ENCODE peak calls at places on chromosomes 11 and 22, in nine cellular contexts. N is CD8-positive, alpha-beta T cell; V is hepatocyte; T is left ventricle myocardium inferior; M is IMR-90; B is lower lobe of right lung; Q is heart right ventricle; O is transverse colon; K is tibial nerve. C is an unnamed sample. For H3K36me3, the result is how much of the 10 kb centered on the place peaks cover.

GRCh38 chr11:116226731-116227130 is 546.1 kb downstream of the BUD13 start:
- DNase-seq in N (no peak), Q (no peak), O (no peak), K (no peak), T (no peak), B (no peak), M (no peak), V (no peak), C (no peak)

GRCh38 chr11:27875480-27876208 is 175.4 kb upstream of the BDNF start:
- DNase-seq in V (no peak), B (no peak), M (no peak), K (no peak), N (no peak), O (no peak), Q (no peak), T (no peak), C (no peak)

GRCh38 chr11:75781831-75782230 is 13.3 kb downstream of the DGAT2 start:
- DNase-seq in B (no peak), M (no peak), T (no peak), K (no peak), N (no peak), O (no peak), V (no peak), Q (no peak), C (no peak)

GRCh38 chr11:93468286-93468685 is 74.9 kb downstream of the SMCO4 start:
- DNase-seq in M (no peak), N (no peak), Q (no peak), K (no peak), O (no peak), B (no peak), V (no peak), T (no peak), C (no peak)

GRCh38 chr11:131710511-131710910 is 340.1 kb downstream of the NTM start:
- DNase-seq in N (no peak), M (peak), Q (no peak), T (no peak), K (no peak), O (no peak), B (no peak), V (no peak), C (no peak)

GRCh38 chr22:48832592-48832991 is 995.1 kb downstream of the BRD1 start:
- DNase-seq in T (no peak), M (no peak), N (no peak), K (no peak), O (no peak), Q (no peak), V (no peak), B (no peak), C (no peak)

GRCh38 chr11:130798280-130798679 is 118.0 kb downstream of the SNX19 start:
- DNase-seq in V (no peak), Q (no peak), B (no peak), N (no peak), O (no peak), T (no peak), K (no peak), M (peak), C (no peak)

GRCh38 chr22:33400061-33400840 is 342.1 kb upstream of the SYN3 start:
- DNase-seq in B (no peak), Q (no peak), O (no peak), M (no peak), T (no peak), K (no peak), V (no peak), N (no peak), C (no peak)

GRCh38 chr22:49296561-49296960 is 531.1 kb downstream of the BRD1 start:
- DNase-seq in K (no peak), M (no peak), V (no peak), O (no peak), T (no peak), B (no peak), N (no peak), Q (no peak), C (no peak)

GRCh38 chr11:128905345-128906184 is 14.4 kb downstream of the KCNJ5 start:
- DNase-seq in B (peak), N (peak), M (peak), K (no peak), Q (no peak), T (no peak), O (peak), V (peak), C (no peak)

GRCh38 chr11:36500315-36500721 is 9.8 kb downstream of the TRAF6 start:
- DNase-seq in T (no peak), K (no peak), M (peak), O (peak), V (peak), Q (no peak), N (no peak), B (no peak), C (peak)

GRCh38 chr11:118909619-118910308 is 16.0 kb downstream of the BCL9L start:
- DNase-seq in M (no peak), B (no peak), T (no peak), V (no peak), K (no peak), O (no peak), N (no peak), Q (no peak), C (no peak)

GRCh38 chr11:206516-207212 is 535 bp downstream of the BET1L start:
- DNase-seq in T (no peak), V (peak), Q (no peak), N (no peak), O (peak), B (peak), M (no peak), K (no peak), C (no peak)

GRCh38 chr11:63941901-63942300 is 3.1 kb downstream of the NAA40 start:
- DNase-seq in V (no peak), M (no peak), O (no peak), K (no peak), B (no peak), T (no peak), Q (no peak), N (no peak), C (no peak)

GRCh38 chr11:44443836-44444769 is 121.4 kb upstream of the CD82 start:
- DNase-seq in N (no peak), M (no peak), B (no peak), T (no peak), K (no peak), V (no peak), Q (no peak), O (no peak), C (no peak)

GRCh38 chr22:44574057-44574456 is 76.0 kb upstream of the RTL6 start:
- DNase-seq in B (no peak), M (peak), O (no peak), V (peak), Q (no peak), K (no peak), T (no peak), N (no peak), C (peak)

GRCh38 chr11:3160252-3161031 is 4.7 kb downstream of the OSBPL5 start:
- DNase-seq in M (peak), V (peak), N (no peak), K (peak), Q (peak), T (peak), O (peak), B (peak), C (peak)

GRCh38 chr11:117421041-117421440 is 93.4 kb downstream of the CEP164 start:
- DNase-seq in N (no peak), M (no peak), Q (no peak), O (no peak), V (no peak), T (no peak), B (no peak), K (no peak), C (no peak)

GRCh38 chr11:121625784-121626506 is 173.2 kb upstream of the SORL1-AS1 start:
- DNase-seq in N (no peak), B (no peak), Q (peak), T (peak), K (peak), V (no peak), O (no peak), M (no peak), C (no peak)

GRCh38 chr22:35727436-35727835 is 9.8 kb downstream of the APOL5 start:
- DNase-seq in Q (no peak), B (no peak), V (no peak), T (no peak), M (peak), O (no peak), N (no peak), K (no peak), C (no peak)

GRCh38 chr11:17528181-17528691 is 16.0 kb downstream of the USH1C start:
- DNase-seq in K (peak), T (peak), M (peak), N (no peak), O (peak), Q (peak), V (peak), B (no peak), C (no peak)

GRCh38 chr22:33853200-33854097 is 66.8 kb downstream of the LARGE1 start:
- DNase-seq in M (peak), K (peak), T (peak), Q (peak), V (peak), O (peak), N (no peak), B (peak), C (no peak)

GRCh38 chr11:77146261-77147035 is 18.4 kb downstream of the MYO7A start:
- DNase-seq in K (no peak), V (no peak), Q (peak), M (no peak), O (no peak), B (no peak), T (no peak), N (no peak), C (no peak)

GRCh38 chr11:117806906-117807305 is 9.9 kb upstream of the DSCAML1 start:
- DNase-seq in M (no peak), K (no peak), Q (no peak), B (no peak), V (no peak), T (no peak), O (no peak), N (no peak), C (no peak)

GRCh38 chr11:125750629-125751028 is 4.5 kb downstream of the PATE1 start:
- DNase-seq in V (no peak), N (no peak), Q (no peak), K (no peak), O (no peak), M (no peak), B (no peak), T (no peak), C (no peak)

DNA sequence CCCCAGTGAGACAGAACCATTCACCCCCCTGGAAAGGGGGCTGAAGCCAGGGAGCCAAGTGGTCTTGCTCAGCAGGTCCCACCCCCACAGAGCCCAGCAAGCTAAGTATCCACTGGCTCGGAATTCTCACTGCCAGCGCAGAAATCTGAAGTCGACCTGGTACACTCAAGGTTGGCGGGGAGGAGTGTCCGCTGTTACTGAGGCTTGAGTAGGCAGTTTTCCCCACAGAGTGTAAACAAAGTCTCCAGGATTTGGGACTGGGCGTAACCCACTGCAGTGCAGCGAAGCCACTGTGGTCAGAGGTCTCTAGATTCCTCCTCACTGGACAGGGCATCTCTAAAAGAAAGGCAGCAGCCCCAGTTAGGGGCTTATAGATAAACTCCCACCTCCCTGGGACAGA is 10.0 kb downstream of the PATE1 start:
- DNase-seq in B (peak), M (no peak), N (no peak), K (no peak), V (no peak), O (no peak), T (no peak), Q (no peak), C (no peak)
- H3K36me3 ChIP-seq in B (under half), M (under half), N (under half), K (under half), V (under half), O (under half), T (under half), Q (under half), C (under half)

GRCh38 chr11:125429807-125430678 is 66.0 kb downstream of the FEZ1 start:
- DNase-seq in M (no peak), B (no peak), T (no peak), V (no peak), K (no peak), N (no peak), Q (no peak), O (no peak), C (no peak)

GRCh38 chr11:125429174-125429707 is 66.8 kb downstream of the FEZ1 start:
- DNase-seq in B (peak), T (peak), O (peak), Q (peak), N (no peak), V (peak), K (peak), M (peak), C (no peak)

GRCh38 chr11:125431009-125431408 is 65.1 kb downstream of the FEZ1 start:
- DNase-seq in B (no peak), V (no peak), K (no peak), N (no peak), T (no peak), M (no peak), Q (no peak), O (no peak), C (no peak)

GRCh38 chr11:125426818-125427528 is 69.1 kb downstream of the FEZ1 start:
- DNase-seq in O (no peak), V (no peak), K (no peak), Q (no peak), N (no peak), T (no peak), M (no peak), B (no peak), C (no peak)

DNA sequence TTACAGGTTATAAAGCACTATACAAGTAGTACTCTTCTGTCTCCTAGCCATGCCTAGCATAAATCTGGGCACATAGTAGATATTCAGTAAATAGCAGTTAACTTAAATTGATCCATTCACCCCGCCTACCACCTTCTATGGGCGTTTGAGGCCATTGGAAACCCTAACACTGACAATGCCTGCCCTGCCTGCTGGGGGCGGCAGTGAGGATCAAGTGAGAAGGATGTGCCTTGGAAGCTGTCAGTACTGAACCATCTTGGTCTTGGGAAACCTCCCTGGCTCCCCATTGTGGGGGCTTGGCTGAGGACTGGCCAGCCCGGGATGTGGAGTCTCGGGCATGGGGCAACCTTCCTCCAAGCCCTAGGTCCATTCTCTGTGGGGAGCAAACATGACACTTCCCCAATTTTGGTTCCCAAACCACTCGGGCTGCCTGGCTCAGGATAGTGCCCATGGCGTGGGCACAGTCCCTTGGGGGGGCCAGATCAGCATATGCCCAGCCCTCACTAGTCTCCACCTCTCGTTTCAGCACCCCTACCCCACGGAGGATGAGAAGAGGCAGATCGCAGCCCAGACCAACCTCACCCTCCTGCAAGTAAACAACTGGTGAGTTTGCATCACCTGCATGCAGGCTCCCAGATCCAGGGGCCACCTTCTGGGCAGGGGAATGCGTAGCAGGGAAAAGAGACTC is 67.4 kb downstream of the FEZ1 start:
- DNase-seq in K (no peak), N (no peak), Q (no peak), O (no peak), B (no peak), T (no peak), M (no peak), V (no peak), C (no peak)
- TF ChIP-seq CTCF in K (no peak), N (no peak), Q (no peak), O (no peak), B (no peak), T (no peak), M (no peak), V (no peak), C (no peak)

DNA sequence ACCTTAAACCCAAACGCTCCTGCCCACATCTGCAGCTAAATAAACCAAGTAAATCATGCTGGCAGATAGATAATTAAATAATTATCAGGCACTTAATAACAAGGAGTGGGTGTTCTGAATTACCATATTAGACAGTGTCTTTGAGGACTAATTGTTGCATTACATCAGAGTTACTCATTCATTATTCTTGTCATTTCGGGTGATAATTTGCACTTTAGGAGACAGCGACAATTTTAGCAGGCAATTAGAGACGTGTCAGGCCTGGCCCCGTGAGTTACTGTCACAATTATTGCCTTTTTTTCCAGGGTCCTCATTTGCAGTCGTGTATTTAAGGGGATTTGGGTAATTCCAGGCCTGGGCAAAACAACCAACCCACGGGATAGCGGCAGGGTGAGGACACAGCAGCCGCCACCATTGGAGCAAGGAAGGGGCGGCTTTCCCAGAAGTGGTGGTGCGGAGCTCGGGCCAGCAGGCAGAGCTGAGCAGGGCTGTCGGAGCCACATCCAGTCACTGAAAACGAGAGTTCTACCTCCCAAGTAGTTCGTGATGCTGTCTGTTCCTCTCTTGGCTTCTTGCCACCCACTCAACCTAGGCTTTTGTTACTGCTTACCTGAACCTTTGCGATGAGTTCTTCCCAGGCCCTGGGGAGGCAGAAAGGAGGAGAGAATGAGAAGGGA is 235.8 kb downstream of the MIAT start:
- DNase-seq in V (no peak), Q (no peak), N (no peak), B (no peak), T (no peak), M (no peak), O (no peak), K (no peak), C (no peak)
- H3K27ac ChIP-seq in V (no peak), Q (no peak), N (no peak), B (no peak), T (no peak), M (no peak), O (no peak), K (no peak), C (peak)

GRCh38 chr11:32430586-32431357 is 4.6 kb downstream of the WT1 start:
- DNase-seq in N (no peak), O (no peak), V (no peak), Q (no peak), B (no peak), T (no peak), K (no peak), M (no peak), C (no peak)
- H3K36me3 ChIP-seq in N (under half), O (under half), V (under half), Q (under half), B (under half), T (under half), K (under half), M (under half), C (under half)

GRCh38 chr11:70421123-70421522 is 22.8 kb downstream of the CTTN start:
- DNase-seq in O (no peak), B (no peak), T (no peak), N (no peak), Q (no peak), M (no peak), V (no peak), K (no peak), C (no peak)
- TF ChIP-seq CTCF in O (no peak), B (no peak), T (no peak), N (no peak), Q (no peak), M (no peak), V (no peak), K (no peak), C (no peak)

DNA sequence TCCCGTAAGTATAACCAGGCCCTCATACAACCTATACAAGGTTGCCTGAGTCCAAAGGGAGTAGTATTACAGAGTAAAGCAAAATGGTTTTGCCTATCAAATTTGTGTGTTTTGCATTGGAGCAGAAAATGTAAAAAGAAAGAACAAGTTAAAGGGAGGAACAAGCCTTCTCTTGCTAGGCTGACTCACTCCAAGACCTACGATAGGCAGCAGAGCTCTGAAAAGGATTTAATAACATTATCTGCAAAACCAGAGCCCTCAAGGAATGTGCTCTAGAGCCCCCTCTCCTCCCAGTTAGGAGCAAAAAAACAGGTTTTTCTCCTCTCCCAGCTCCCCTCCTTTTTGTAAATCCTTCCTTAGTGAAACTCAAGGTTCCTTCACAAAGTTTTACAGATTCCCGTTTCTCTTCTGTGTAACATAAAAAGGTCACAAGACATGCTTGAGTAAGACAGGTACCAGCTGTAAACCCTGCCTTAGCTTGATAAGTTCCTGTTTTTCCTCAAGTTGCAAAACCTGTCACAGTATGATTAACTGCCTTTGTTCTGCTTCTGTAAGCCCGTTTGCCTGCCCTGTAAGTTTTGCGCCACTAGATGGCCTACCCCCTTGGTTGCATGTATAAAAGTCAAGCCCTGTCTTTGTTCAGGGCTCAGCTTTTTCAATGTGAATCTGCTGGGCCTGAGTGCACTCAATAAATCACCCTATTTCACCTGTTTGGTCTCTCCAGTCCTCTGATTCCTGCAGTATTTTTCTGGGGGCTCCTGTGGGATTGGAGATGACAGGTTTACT is 498.2 kb downstream of the KCNA4 start:
- DNase-seq in N (no peak), O (no peak), B (peak), V (peak), T (no peak), K (no peak), M (no peak), Q (no peak), C (no peak)
- H3K27ac ChIP-seq in N (no peak), O (no peak), B (no peak), V (peak), T (no peak), K (no peak), M (no peak), Q (no peak), C (no peak)